ENCODE peak calls at places on chromosomes 5 and 9, in nine cellular contexts. One of them, this sample, is unnamed.

GRCh38 chr5:113034182-113034773 is 57.7 kb downstream of the DCP2 start:
- DNase-seq in C1 segment of cervical spinal cord: no peak
- DNase-seq in activated T-helper 1 cell treated with anti-CD3 and anti-CD28 coated beads, Interleukin-12 subunit alpha, Interleukin-12 subunit beta, Interleukin-2, Interleukin-4 antibody, amounts not matched to agents 30 ng/mL and 10 ng/mL and 1 ng/mL, durations not matched to agents 14 hours and 24 hours and 36 hours: no peak
- DNase-seq in stimulated activated CD8-positive, alpha-beta memory T cell treated with anti-CD3 and anti-CD28 coated beads, Interleukin-7, amount 100 ng/mL, for 4 hours: no peak
- DNase-seq in cortex of kidney: no peak
- DNase-seq in adrenal gland: no peak
- DNase-seq in stimulated activated CD4-positive, alpha-beta T cell treated with anti-CD3 and anti-CD28 coated beads, Interleukin-2, amount 100 ng/mL, for 48 hours: no peak
- DNase-seq in LoVo: no peak
- DNase-seq in NT2/D1: no peak
- DNase-seq in this sample: no peak

GRCh38 chr9:35937227-35937626 is 20.7 kb downstream of the OR2S2 start:
- DNase-seq in C1 segment of cervical spinal cord: no peak
- DNase-seq in activated T-helper 1 cell treated with anti-CD3 and anti-CD28 coated beads, Interleukin-12 subunit alpha, Interleukin-12 subunit beta, Interleukin-2, Interleukin-4 antibody, amounts not matched to agents 30 ng/mL and 10 ng/mL and 1 ng/mL, durations not matched to agents 14 hours and 24 hours and 36 hours: no peak
- DNase-seq in stimulated activated CD8-positive, alpha-beta memory T cell treated with anti-CD3 and anti-CD28 coated beads, Interleukin-7, amount 100 ng/mL, for 4 hours: no peak
- DNase-seq in cortex of kidney: no peak
- DNase-seq in adrenal gland: no peak
- DNase-seq in stimulated activated CD4-positive, alpha-beta T cell treated with anti-CD3 and anti-CD28 coated beads, Interleukin-2, amount 100 ng/mL, for 48 hours: no peak
- DNase-seq in LoVo: no peak
- DNase-seq in NT2/D1: no peak
- DNase-seq in this sample: no peak

GRCh38 chr9:95004452-95005275 is 278.2 kb downstream of the AOPEP start:
- DNase-seq in C1 segment of cervical spinal cord: no peak
- DNase-seq in activated T-helper 1 cell treated with anti-CD3 and anti-CD28 coated beads, Interleukin-12 subunit alpha, Interleukin-12 subunit beta, Interleukin-2, Interleukin-4 antibody, amounts not matched to agents 30 ng/mL and 10 ng/mL and 1 ng/mL, durations not matched to agents 14 hours and 24 hours and 36 hours: peak; percentile 32
- DNase-seq in stimulated activated CD8-positive, alpha-beta memory T cell treated with anti-CD3 and anti-CD28 coated beads, Interleukin-7, amount 100 ng/mL, for 4 hours: no peak
- DNase-seq in cortex of kidney: no peak
- DNase-seq in adrenal gland: no peak
- DNase-seq in stimulated activated CD4-positive, alpha-beta T cell treated with anti-CD3 and anti-CD28 coated beads, Interleukin-2, amount 100 ng/mL, for 48 hours: peak; percentile 11
- DNase-seq in LoVo: peak; percentile 61
- DNase-seq in NT2/D1: no peak
- DNase-seq in this sample: peak; percentile 87

GRCh38 chr5:1134478-1134877 is 22.6 kb upstream of the SLC12A7 start:
- DNase-seq in C1 segment of cervical spinal cord: no peak
- DNase-seq in activated T-helper 1 cell treated with anti-CD3 and anti-CD28 coated beads, Interleukin-12 subunit alpha, Interleukin-12 subunit beta, Interleukin-2, Interleukin-4 antibody, amounts not matched to agents 30 ng/mL and 10 ng/mL and 1 ng/mL, durations not matched to agents 14 hours and 24 hours and 36 hours: no peak
- DNase-seq in stimulated activated CD8-positive, alpha-beta memory T cell treated with anti-CD3 and anti-CD28 coated beads, Interleukin-7, amount 100 ng/mL, for 4 hours: no peak
- DNase-seq in cortex of kidney: no peak
- DNase-seq in adrenal gland: no peak
- DNase-seq in stimulated activated CD4-positive, alpha-beta T cell treated with anti-CD3 and anti-CD28 coated beads, Interleukin-2, amount 100 ng/mL, for 48 hours: no peak
- DNase-seq in LoVo: no peak
- DNase-seq in NT2/D1: no peak
- DNase-seq in this sample: no peak

GRCh38 chr5:7213525-7213924 is 182.4 kb upstream of the ADCY2 start:
- DNase-seq in C1 segment of cervical spinal cord: no peak
- DNase-seq in activated T-helper 1 cell treated with anti-CD3 and anti-CD28 coated beads, Interleukin-12 subunit alpha, Interleukin-12 subunit beta, Interleukin-2, Interleukin-4 antibody, amounts not matched to agents 30 ng/mL and 10 ng/mL and 1 ng/mL, durations not matched to agents 14 hours and 24 hours and 36 hours: no peak
- DNase-seq in stimulated activated CD8-positive, alpha-beta memory T cell treated with anti-CD3 and anti-CD28 coated beads, Interleukin-7, amount 100 ng/mL, for 4 hours: no peak
- DNase-seq in cortex of kidney: no peak
- DNase-seq in adrenal gland: no peak
- DNase-seq in stimulated activated CD4-positive, alpha-beta T cell treated with anti-CD3 and anti-CD28 coated beads, Interleukin-2, amount 100 ng/mL, for 48 hours: no peak
- DNase-seq in LoVo: no peak
- DNase-seq in NT2/D1: no peak
- DNase-seq in this sample: no peak

GRCh38 chr5:151745071-151745705 is 13.2 kb downstream of the ATOX1 start:
- DNase-seq in C1 segment of cervical spinal cord: peak; percentile 77
- DNase-seq in activated T-helper 1 cell treated with anti-CD3 and anti-CD28 coated beads, Interleukin-12 subunit alpha, Interleukin-12 subunit beta, Interleukin-2, Interleukin-4 antibody, amounts not matched to agents 30 ng/mL and 10 ng/mL and 1 ng/mL, durations not matched to agents 14 hours and 24 hours and 36 hours: peak; percentile 20
- DNase-seq in stimulated activated CD8-positive, alpha-beta memory T cell treated with anti-CD3 and anti-CD28 coated beads, Interleukin-7, amount 100 ng/mL, for 4 hours: peak; percentile 33
- DNase-seq in cortex of kidney: no peak
- DNase-seq in adrenal gland: peak; percentile 77
- DNase-seq in stimulated activated CD4-positive, alpha-beta T cell treated with anti-CD3 and anti-CD28 coated beads, Interleukin-2, amount 100 ng/mL, for 48 hours: no peak
- DNase-seq in LoVo: peak; percentile 55
- DNase-seq in NT2/D1: no peak
- DNase-seq in this sample: no peak

GRCh38 chr5:112735702-112736101 is 2.0 kb upstream of the APC start:
- DNase-seq in C1 segment of cervical spinal cord: no peak
- DNase-seq in activated T-helper 1 cell treated with anti-CD3 and anti-CD28 coated beads, Interleukin-12 subunit alpha, Interleukin-12 subunit beta, Interleukin-2, Interleukin-4 antibody, amounts not matched to agents 30 ng/mL and 10 ng/mL and 1 ng/mL, durations not matched to agents 14 hours and 24 hours and 36 hours: no peak
- DNase-seq in stimulated activated CD8-positive, alpha-beta memory T cell treated with anti-CD3 and anti-CD28 coated beads, Interleukin-7, amount 100 ng/mL, for 4 hours: no peak
- DNase-seq in cortex of kidney: no peak
- DNase-seq in adrenal gland: no peak
- DNase-seq in stimulated activated CD4-positive, alpha-beta T cell treated with anti-CD3 and anti-CD28 coated beads, Interleukin-2, amount 100 ng/mL, for 48 hours: no peak
- DNase-seq in LoVo: no peak
- DNase-seq in NT2/D1: no peak
- DNase-seq in this sample: no peak

GRCh38 chr5:79200573-79201183 is 35.3 kb upstream of the JMY start:
- DNase-seq in C1 segment of cervical spinal cord: no peak
- DNase-seq in activated T-helper 1 cell treated with anti-CD3 and anti-CD28 coated beads, Interleukin-12 subunit alpha, Interleukin-12 subunit beta, Interleukin-2, Interleukin-4 antibody, amounts not matched to agents 30 ng/mL and 10 ng/mL and 1 ng/mL, durations not matched to agents 14 hours and 24 hours and 36 hours: no peak
- DNase-seq in stimulated activated CD8-positive, alpha-beta memory T cell treated with anti-CD3 and anti-CD28 coated beads, Interleukin-7, amount 100 ng/mL, for 4 hours: no peak
- DNase-seq in cortex of kidney: no peak
- DNase-seq in adrenal gland: no peak
- DNase-seq in stimulated activated CD4-positive, alpha-beta T cell treated with anti-CD3 and anti-CD28 coated beads, Interleukin-2, amount 100 ng/mL, for 48 hours: no peak
- DNase-seq in LoVo: no peak
- DNase-seq in NT2/D1: no peak
- DNase-seq in this sample: peak; percentile 11

GRCh38 chr5:170760126-170760525 is 23.4 kb upstream of the GABRP start:
- DNase-seq in C1 segment of cervical spinal cord: no peak
- DNase-seq in activated T-helper 1 cell treated with anti-CD3 and anti-CD28 coated beads, Interleukin-12 subunit alpha, Interleukin-12 subunit beta, Interleukin-2, Interleukin-4 antibody, amounts not matched to agents 30 ng/mL and 10 ng/mL and 1 ng/mL, durations not matched to agents 14 hours and 24 hours and 36 hours: no peak
- DNase-seq in stimulated activated CD8-positive, alpha-beta memory T cell treated with anti-CD3 and anti-CD28 coated beads, Interleukin-7, amount 100 ng/mL, for 4 hours: no peak
- DNase-seq in cortex of kidney: no peak
- DNase-seq in adrenal gland: no peak
- DNase-seq in stimulated activated CD4-positive, alpha-beta T cell treated with anti-CD3 and anti-CD28 coated beads, Interleukin-2, amount 100 ng/mL, for 48 hours: no peak
- DNase-seq in LoVo: no peak
- DNase-seq in NT2/D1: no peak
- DNase-seq in this sample: no peak

GRCh38 chr5:11890777-11891176 is 13.5 kb downstream of the CTNND2 start:
- DNase-seq in C1 segment of cervical spinal cord: no peak
- DNase-seq in activated T-helper 1 cell treated with anti-CD3 and anti-CD28 coated beads, Interleukin-12 subunit alpha, Interleukin-12 subunit beta, Interleukin-2, Interleukin-4 antibody, amounts not matched to agents 30 ng/mL and 10 ng/mL and 1 ng/mL, durations not matched to agents 14 hours and 24 hours and 36 hours: no peak
- DNase-seq in stimulated activated CD8-positive, alpha-beta memory T cell treated with anti-CD3 and anti-CD28 coated beads, Interleukin-7, amount 100 ng/mL, for 4 hours: no peak
- DNase-seq in cortex of kidney: no peak
- DNase-seq in adrenal gland: no peak
- DNase-seq in stimulated activated CD4-positive, alpha-beta T cell treated with anti-CD3 and anti-CD28 coated beads, Interleukin-2, amount 100 ng/mL, for 48 hours: no peak
- DNase-seq in LoVo: no peak
- DNase-seq in NT2/D1: no peak
- DNase-seq in this sample: no peak

GRCh38 chr5:179314606-179315355 is 30.5 kb downstream of the ADAMTS2 start:
- DNase-seq in C1 segment of cervical spinal cord: no peak
- DNase-seq in activated T-helper 1 cell treated with anti-CD3 and anti-CD28 coated beads, Interleukin-12 subunit alpha, Interleukin-12 subunit beta, Interleukin-2, Interleukin-4 antibody, amounts not matched to agents 30 ng/mL and 10 ng/mL and 1 ng/mL, durations not matched to agents 14 hours and 24 hours and 36 hours: no peak
- DNase-seq in stimulated activated CD8-positive, alpha-beta memory T cell treated with anti-CD3 and anti-CD28 coated beads, Interleukin-7, amount 100 ng/mL, for 4 hours: no peak
- DNase-seq in cortex of kidney: no peak
- DNase-seq in adrenal gland: no peak
- DNase-seq in stimulated activated CD4-positive, alpha-beta T cell treated with anti-CD3 and anti-CD28 coated beads, Interleukin-2, amount 100 ng/mL, for 48 hours: no peak
- DNase-seq in LoVo: no peak
- DNase-seq in NT2/D1: no peak
- DNase-seq in this sample: no peak

GRCh38 chr5:65113766-65114165 is 345.0 kb downstream of the CWC27 start:
- DNase-seq in C1 segment of cervical spinal cord: no peak
- DNase-seq in activated T-helper 1 cell treated with anti-CD3 and anti-CD28 coated beads, Interleukin-12 subunit alpha, Interleukin-12 subunit beta, Interleukin-2, Interleukin-4 antibody, amounts not matched to agents 30 ng/mL and 10 ng/mL and 1 ng/mL, durations not matched to agents 14 hours and 24 hours and 36 hours: no peak
- DNase-seq in stimulated activated CD8-positive, alpha-beta memory T cell treated with anti-CD3 and anti-CD28 coated beads, Interleukin-7, amount 100 ng/mL, for 4 hours: no peak
- DNase-seq in cortex of kidney: no peak
- DNase-seq in adrenal gland: no peak
- DNase-seq in stimulated activated CD4-positive, alpha-beta T cell treated with anti-CD3 and anti-CD28 coated beads, Interleukin-2, amount 100 ng/mL, for 48 hours: no peak
- DNase-seq in LoVo: no peak
- DNase-seq in NT2/D1: no peak
- DNase-seq in this sample: no peak

This sample was measured in hepatocyte.